ENCODE peak calls at places on chromosomes 3 and 15, in eight cellular contexts. Y is GM23248; E is lower lobe of right lung; K is CD8-positive, alpha-beta memory T cell; N is PC-3; O is right lobe of liver; S is dorsolateral prefrontal cortex; Z is CD4-positive, CD25-positive, alpha-beta regulatory T cell. J is an unnamed sample.

GRCh38 chr15:51244366-51244977 is 93.9 kb downstream of the CYP19A1 start:
- DNase-seq in S (no peak), O (no peak), N (no peak), Z (no peak), K (no peak), E (no peak), Y (no peak), J (no peak)

GRCh38 chr3:138945646-138946553 is 1.0 kb downstream of the FOXL2 start:
- DNase-seq in E (no peak), Z (peak), S (no peak), Y (peak), O (no peak), K (no peak), N (no peak), J (no peak)

GRCh38 chr15:31434418-31435255 is 108.0 kb downstream of the KLF13 start:
- DNase-seq in Z (peak), Y (peak), N (peak), E (peak), O (no peak), S (peak), K (peak), J (no peak)

GRCh38 chr3:111324142-111324541 is 217.9 kb upstream of the CD96 start:
- DNase-seq in O (no peak), N (no peak), S (no peak), E (no peak), K (peak), Z (peak), Y (no peak), J (no peak)

GRCh38 chr3:118988198-118988842 is 46.3 kb downstream of the IGSF11 start:
- DNase-seq in Y (no peak), K (no peak), N (no peak), Z (no peak), O (no peak), E (no peak), S (no peak), J (no peak)

GRCh38 chr3:45442679-45443214 is 54.4 kb downstream of the LARS2 start:
- DNase-seq in K (no peak), E (no peak), N (no peak), O (no peak), Y (no peak), S (no peak), Z (no peak), J (no peak)

GRCh38 chr3:39434574-39434973 is 28.1 kb downstream of the RPSA start:
- DNase-seq in E (no peak), S (no peak), K (no peak), O (no peak), Z (no peak), N (no peak), Y (peak), J (no peak)

GRCh38 chr3:110180733-110181132 is 843.4 kb upstream of the DPPA4 start:
- DNase-seq in S (no peak), N (no peak), K (no peak), O (peak), Y (peak), Z (no peak), E (no peak), J (no peak)

GRCh38 chr3:71060536-71060935 is 523.0 kb downstream of the FOXP1 start:
- DNase-seq in Y (no peak), S (no peak), K (peak), Z (no peak), E (no peak), N (peak), O (no peak), J (no peak)

GRCh38 chr3:181757694-181758306 is 46.1 kb downstream of the SOX2 start:
- DNase-seq in N (no peak), E (no peak), O (no peak), K (no peak), S (no peak), Z (no peak), Y (no peak), J (no peak)

GRCh38 chr3:42708611-42709151 is 6.1 kb upstream of the HHATL start:
- DNase-seq in Y (no peak), N (no peak), K (no peak), E (peak), Z (no peak), O (peak), S (no peak), J (no peak)

GRCh38 chr15:63763476-63764123 is 70.1 kb downstream of the HERC1 start:
- DNase-seq in Y (peak), K (peak), S (no peak), E (no peak), Z (peak), O (no peak), N (peak), J (no peak)

GRCh38 chr15:20106026-20106425 is 435.6 kb downstream of the GOLGA6L6 start:
- DNase-seq in N (no peak), O (peak), Y (no peak), Z (no peak), E (peak), S (no peak), K (no peak), J (no peak)

GRCh38 chr15:42203891-42204290 is 4.2 kb downstream of the VPS39 start:
- DNase-seq in S (no peak), E (no peak), Z (no peak), N (peak), O (no peak), Y (peak), K (no peak), J (no peak)

GRCh38 chr15:85172846-85173490 is 191.3 kb downstream of the PDE8A start:
- DNase-seq in N (peak), O (no peak), Z (no peak), E (no peak), K (no peak), S (no peak), Y (no peak), J (no peak)

GRCh38 chr3:126008219-126008618 is 39.2 kb downstream of the ROPN1B start:
- DNase-seq in Z (no peak), O (no peak), K (no peak), Y (no peak), S (no peak), N (no peak), E (no peak), J (no peak)

GRCh38 chr3:138089091-138089490 is 26.3 kb downstream of the DZIP1L start:
- DNase-seq in O (no peak), K (no peak), Y (peak), N (peak), S (no peak), E (no peak), Z (no peak), J (no peak)

GRCh38 chr15:57321973-57322601 is 54.2 kb upstream of the CGNL1 start:
- DNase-seq in N (no peak), K (no peak), Y (no peak), E (no peak), S (no peak), Z (no peak), O (no peak), J (no peak)

GRCh38 chr3:62201438-62202035 is 171.8 kb downstream of the FEZF2 start:
- DNase-seq in N (peak), Z (peak), K (no peak), Y (peak), O (no peak), E (no peak), S (no peak), J (no peak)

GRCh38 chr3:151445283-151446001 is 15.4 kb downstream of the IGSF10 start:
- DNase-seq in Z (no peak), Y (peak), N (peak), O (no peak), E (no peak), S (no peak), K (no peak), J (no peak)

GRCh38 chr3:24270744-24271143 is 223.9 kb downstream of the THRB start:
- DNase-seq in K (no peak), E (no peak), Z (no peak), N (no peak), S (no peak), O (no peak), Y (no peak), J (no peak)

GRCh38 chr3:154275965-154276364 is 48.3 kb downstream of the DHX36 start:
- DNase-seq in Z (no peak), N (peak), E (no peak), S (no peak), O (no peak), Y (no peak), K (no peak), J (no peak)

GRCh38 chr3:151199569-151200438 is 3.2 kb downstream of the GPR171 start:
- DNase-seq in E (no peak), S (no peak), Y (no peak), Z (peak), K (no peak), O (no peak), N (no peak), J (no peak)

GRCh38 chr3:185332026-185332735 is 30.8 kb upstream of the MAP3K13 start:
- DNase-seq in Z (peak), K (no peak), N (peak), S (no peak), Y (peak), O (no peak), E (no peak), J (no peak)

GRCh38 chr3:127052121-127052561 is 69.2 kb downstream of the PLXNA1 start:
- DNase-seq in S (no peak), Z (no peak), K (no peak), O (peak), N (no peak), Y (peak), E (peak), J (no peak)

GRCh38 chr3:197031315-197032285 is 2.0 kb upstream of the MELTF start:
- DNase-seq in E (no peak), O (peak), N (peak), Z (no peak), S (no peak), Y (peak), K (no peak), J (no peak)

GRCh38 chr15:63610209-63610841 is 13.1 kb downstream of the FBXL22 start:
- DNase-seq in S (peak), O (no peak), N (peak), K (peak), Z (peak), Y (peak), E (peak), J (peak)

GRCh38 chr3:168457973-168458539 is 362.3 kb upstream of the GOLIM4 start:
- DNase-seq in K (no peak), S (no peak), Y (no peak), E (no peak), Z (no peak), N (peak), O (no peak), J (no peak)

GRCh38 chr3:68467465-68467864 is 464.9 kb downstream of the TAFA4 start:
- DNase-seq in S (no peak), E (no peak), O (no peak), N (peak), Y (no peak), Z (no peak), K (no peak), J (no peak)

GRCh38 chr3:123025642-123026521 is 1.7 kb downstream of the SEMA5B start:
- DNase-seq in N (no peak), E (peak), S (no peak), K (peak), Z (no peak), Y (no peak), O (no peak), J (no peak)

GRCh38 chr3:185328324-185329004 is 34.5 kb upstream of the MAP3K13 start:
- DNase-seq in S (no peak), K (no peak), Z (no peak), E (no peak), O (peak), N (peak), Y (no peak), J (no peak)

DNA sequence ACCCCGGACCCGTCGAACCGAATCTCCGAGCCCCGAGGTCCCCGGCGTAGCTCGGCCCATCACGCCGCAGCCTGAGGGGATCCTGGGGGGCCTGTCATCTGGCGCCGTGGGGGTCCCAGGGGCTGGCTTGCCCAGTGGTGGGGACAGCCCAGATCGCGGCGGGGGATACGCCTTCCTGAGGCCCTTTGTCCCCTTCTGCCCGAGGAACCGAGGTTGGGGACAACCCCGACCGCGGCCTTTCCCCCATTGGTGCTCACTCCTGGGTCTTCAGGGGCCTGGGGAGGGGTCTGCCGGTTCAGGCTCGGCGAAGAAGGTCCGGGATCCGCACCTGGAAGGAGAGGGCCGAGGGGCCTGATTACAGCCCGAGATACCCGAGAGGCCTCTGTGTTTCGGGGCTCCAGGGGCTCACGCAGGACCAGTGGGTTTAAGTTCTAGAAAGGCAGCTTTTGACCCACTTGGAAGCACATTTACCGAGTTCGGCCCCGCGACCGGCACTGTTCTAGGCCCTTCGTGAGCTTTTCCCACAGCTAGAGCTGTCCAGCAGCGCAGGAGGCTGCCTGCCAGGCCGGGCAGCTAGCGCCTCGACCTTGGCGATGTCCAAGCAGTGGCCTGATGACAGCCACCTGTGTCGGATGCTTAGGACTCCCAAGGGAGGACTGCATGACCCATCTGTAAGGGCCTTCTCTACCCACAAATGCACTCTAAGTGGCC is 504 bp downstream of the ABHD2 start:
- DNase-seq in S (no peak), K (peak), N (no peak), Z (no peak), Y (peak), E (peak), O (peak), J (no peak)
- H3K27ac ChIP-seq in S (peak), K (peak), N (peak), Z (peak), Y (peak), E (peak), O (peak), J (peak)

GRCh38 chr15:93485438-93485837 is 396.4 kb upstream of the RGMA start:
- DNase-seq in K (no peak), Y (no peak), E (no peak), Z (no peak), S (no peak), O (no peak), N (no peak), J (no peak)
- H3K27ac ChIP-seq in K (no peak), Y (no peak), E (no peak), Z (no peak), S (no peak), O (no peak), N (no peak), J (no peak)

GRCh38 chr3:30686176-30686575 is 79.8 kb downstream of the TGFBR2 start:
- DNase-seq in K (no peak), S (no peak), O (no peak), E (no peak), Y (no peak), N (no peak), Z (no peak), J (no peak)
- H3K27ac ChIP-seq in K (no peak), S (no peak), O (no peak), E (no peak), Y (no peak), N (no peak), Z (no peak), J (no peak)

DNA sequence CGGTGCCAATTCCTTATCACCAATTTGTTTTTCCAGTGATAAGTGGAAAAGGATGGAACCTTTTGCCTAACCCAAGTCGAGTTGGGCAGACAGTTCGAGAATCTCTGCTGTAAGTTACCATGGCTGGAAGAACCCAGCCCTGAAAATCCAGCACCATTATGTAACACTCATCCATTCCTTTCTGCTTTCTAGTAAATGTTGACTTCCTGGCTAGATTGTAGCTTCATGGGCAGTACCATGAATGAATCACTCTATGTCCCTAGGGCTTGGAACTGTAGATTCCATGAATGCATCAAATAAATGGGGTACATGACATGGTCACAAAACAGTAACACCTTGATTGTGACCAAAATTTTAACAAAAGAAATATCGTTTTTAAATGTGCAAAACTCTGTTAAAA is 14.0 kb downstream of the CHCHD4 start:
- DNase-seq in E (no peak), O (no peak), N (peak), K (no peak), Z (no peak), Y (peak), S (no peak), J (no peak)
- H3K27ac ChIP-seq in E (no peak), O (no peak), N (no peak), K (no peak), Z (no peak), Y (no peak), S (no peak), J (no peak)

GRCh38 chr15:74833376-74834107 is 7.1 kb downstream of the CPLX3 start:
- DNase-seq in E (no peak), O (no peak), Z (no peak), N (no peak), Y (no peak), S (no peak), K (no peak), J (peak)
- H3K27ac ChIP-seq in E (no peak), O (no peak), Z (no peak), N (no peak), Y (no peak), S (no peak), K (no peak), J (peak)

GRCh38 chr15:82537351-82537908 is 2.8 kb downstream of the RPS17 start:
- DNase-seq in N (no peak), K (no peak), O (no peak), E (no peak), Z (no peak), Y (peak), S (no peak), J (no peak)

GRCh38 chr15:82535566-82536408 is 4.5 kb downstream of the RPS17 start:
- DNase-seq in Z (no peak), O (no peak), S (no peak), E (no peak), Y (peak), K (no peak), N (no peak), J (no peak)

GRCh38 chr15:82533801-82534200 is 6.5 kb downstream of the RPS17 start:
- DNase-seq in E (no peak), O (no peak), Y (no peak), K (no peak), Z (no peak), S (no peak), N (no peak), J (no peak)

GRCh38 chr15:82538961-82539689 is 1.1 kb downstream of the RPS17 start:
- DNase-seq in K (no peak), S (no peak), O (no peak), Y (peak), E (no peak), N (no peak), Z (no peak), J (no peak)

GRCh38 chr15:82536409-82537350 is 3.6 kb downstream of the RPS17 start:
- DNase-seq in Y (peak), S (no peak), N (no peak), Z (no peak), O (peak), K (no peak), E (no peak), J (no peak)
- H3K27ac ChIP-seq in Y (no peak), S (peak), N (no peak), Z (no peak), O (no peak), K (no peak), E (no peak), J (no peak)

GRCh38 chr3:13289771-13290285 is 130.3 kb downstream of the NUP210 start:
- DNase-seq in Z (no peak), E (peak), Y (no peak), S (no peak), K (no peak), O (no peak), N (no peak), J (no peak)

GRCh38 chr3:13288732-13289718 is 131.1 kb downstream of the NUP210 start:
- DNase-seq in S (no peak), K (no peak), O (no peak), N (no peak), Y (no peak), Z (no peak), E (peak), J (no peak)

GRCh38 chr3:13292371-13292770 is 127.8 kb downstream of the NUP210 start:
- DNase-seq in N (no peak), S (no peak), Z (no peak), K (no peak), O (no peak), Y (no peak), E (peak), J (no peak)

GRCh38 chr3:13287833-13288232 is 132.3 kb downstream of the NUP210 start:
- DNase-seq in N (no peak), E (no peak), Z (no peak), K (no peak), Y (no peak), O (no peak), S (no peak), J (no peak)

GRCh38 chr3:13290941-13291340 is 129.2 kb downstream of the NUP210 start:
- DNase-seq in Z (no peak), K (no peak), N (no peak), Y (no peak), S (no peak), E (no peak), O (no peak), J (no peak)
- H3K27ac ChIP-seq in Z (no peak), K (no peak), N (no peak), Y (no peak), S (no peak), E (no peak), O (no peak), J (no peak)

GRCh38 chr3:54131026-54131605 is 8.8 kb downstream of the CACNA2D3 start:
- DNase-seq in Z (no peak), E (no peak), O (no peak), S (no peak), Y (no peak), N (no peak), K (no peak), J (no peak)
- H3K27ac ChIP-seq in Z (no peak), E (no peak), O (no peak), S (no peak), Y (no peak), N (no peak), K (no peak), J (no peak)

DNA sequence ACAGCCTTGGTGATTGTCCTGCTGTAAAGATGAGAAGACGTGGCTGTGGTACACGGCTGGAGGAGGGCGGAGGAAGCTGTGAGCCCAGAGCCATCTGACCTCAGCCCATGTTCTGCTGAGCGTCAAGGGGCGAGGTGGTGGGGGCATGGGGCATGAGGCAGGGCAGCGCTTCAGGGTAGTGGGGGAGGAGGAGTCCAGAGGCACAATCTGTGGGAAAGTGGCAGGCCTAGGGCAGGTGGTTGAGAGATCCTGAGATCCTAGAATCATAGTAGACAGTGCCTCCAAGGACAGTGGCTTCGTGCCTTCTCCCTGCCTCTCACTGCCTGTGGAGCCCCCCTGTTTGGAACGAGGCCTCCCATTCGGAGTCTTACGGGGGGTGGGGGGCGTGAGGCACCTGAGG is 5.6 kb downstream of the H1-8 start:
- DNase-seq in Y (no peak), E (no peak), Z (no peak), K (no peak), S (no peak), O (no peak), N (no peak), J (no peak)
- H3K27ac ChIP-seq in Y (no peak), E (no peak), Z (no peak), K (no peak), S (no peak), O (no peak), N (no peak), J (no peak)

J was measured in caudate nucleus.